ENCODE peak calls at places on chromosomes 1 and 21, in five cellular contexts. One of them, this sample, is unnamed.

GRCh38 chr1:206556748-206557635 is 49.7 kb downstream of the RASSF5 start:
- DNase-seq in stimulated activated CD8-positive, alpha-beta memory T cell treated with anti-CD3 and anti-CD28 coated beads, Interleukin-2, amount 100 ng/mL, for 48 hours: peak; percentile 88
- DNase-seq in MV-4-11: peak; percentile 89
- DNase-seq in AG20443: peak; percentile 73
- DNase-seq in CD4-positive, alpha-beta T cell: peak; percentile 81
- DNase-seq in this sample: peak; percentile 31

GRCh38 chr1:224065455-224065854 is 48.5 kb upstream of the FBXO28 start:
- DNase-seq in stimulated activated CD8-positive, alpha-beta memory T cell treated with anti-CD3 and anti-CD28 coated beads, Interleukin-2, amount 100 ng/mL, for 48 hours: no peak
- DNase-seq in MV-4-11: no peak
- DNase-seq in AG20443: peak; percentile 28
- DNase-seq in CD4-positive, alpha-beta T cell: no peak
- DNase-seq in this sample: peak; percentile 48

GRCh38 chr1:212288614-212289013 is 3.4 kb downstream of the PPP2R5A start:
- DNase-seq in stimulated activated CD8-positive, alpha-beta memory T cell treated with anti-CD3 and anti-CD28 coated beads, Interleukin-2, amount 100 ng/mL, for 48 hours: no peak
- DNase-seq in MV-4-11: no peak
- DNase-seq in AG20443: no peak
- DNase-seq in CD4-positive, alpha-beta T cell: no peak
- DNase-seq in this sample: peak; percentile 43

GRCh38 chr1:14759843-14760242 is 161.4 kb downstream of the KAZN start:
- DNase-seq in stimulated activated CD8-positive, alpha-beta memory T cell treated with anti-CD3 and anti-CD28 coated beads, Interleukin-2, amount 100 ng/mL, for 48 hours: no peak
- DNase-seq in MV-4-11: no peak
- DNase-seq in AG20443: no peak
- DNase-seq in CD4-positive, alpha-beta T cell: no peak
- DNase-seq in this sample: no peak

GRCh38 chr1:17874665-17875064 is 119.5 kb downstream of the ACTL8 start:
- DNase-seq in stimulated activated CD8-positive, alpha-beta memory T cell treated with anti-CD3 and anti-CD28 coated beads, Interleukin-2, amount 100 ng/mL, for 48 hours: no peak
- DNase-seq in MV-4-11: no peak
- DNase-seq in AG20443: peak; percentile 86
- DNase-seq in CD4-positive, alpha-beta T cell: no peak
- DNase-seq in this sample: peak; percentile 78

GRCh38 chr1:209607102-209607794 is 23.7 kb downstream of the CAMK1G start:
- DNase-seq in stimulated activated CD8-positive, alpha-beta memory T cell treated with anti-CD3 and anti-CD28 coated beads, Interleukin-2, amount 100 ng/mL, for 48 hours: no peak
- DNase-seq in MV-4-11: no peak
- DNase-seq in AG20443: peak; percentile 55
- DNase-seq in CD4-positive, alpha-beta T cell: no peak
- DNase-seq in this sample: no peak

GRCh38 chr1:87744763-87745162 is 416.1 kb downstream of the LMO4 start:
- DNase-seq in stimulated activated CD8-positive, alpha-beta memory T cell treated with anti-CD3 and anti-CD28 coated beads, Interleukin-2, amount 100 ng/mL, for 48 hours: no peak
- DNase-seq in MV-4-11: no peak
- DNase-seq in AG20443: no peak
- DNase-seq in CD4-positive, alpha-beta T cell: no peak
- DNase-seq in this sample: no peak

GRCh38 chr1:25520446-25521061 is 22.9 kb upstream of the LDLRAP1 start:
- DNase-seq in stimulated activated CD8-positive, alpha-beta memory T cell treated with anti-CD3 and anti-CD28 coated beads, Interleukin-2, amount 100 ng/mL, for 48 hours: peak; percentile 56
- DNase-seq in MV-4-11: peak; percentile 42
- DNase-seq in AG20443: peak; percentile 68
- DNase-seq in CD4-positive, alpha-beta T cell: peak; percentile 67
- DNase-seq in this sample: peak; percentile 81

GRCh38 chr1:5973771-5974170 is 18.5 kb downstream of the NPHP4 start:
- DNase-seq in stimulated activated CD8-positive, alpha-beta memory T cell treated with anti-CD3 and anti-CD28 coated beads, Interleukin-2, amount 100 ng/mL, for 48 hours: no peak
- DNase-seq in MV-4-11: no peak
- DNase-seq in AG20443: peak; percentile 59
- DNase-seq in CD4-positive, alpha-beta T cell: no peak
- DNase-seq in this sample: no peak

GRCh38 chr1:117128323-117129079 is 7.0 kb upstream of the TRIM45 start:
- DNase-seq in stimulated activated CD8-positive, alpha-beta memory T cell treated with anti-CD3 and anti-CD28 coated beads, Interleukin-2, amount 100 ng/mL, for 48 hours: no peak
- DNase-seq in MV-4-11: peak; percentile 4
- DNase-seq in AG20443: peak; percentile 56
- DNase-seq in CD4-positive, alpha-beta T cell: no peak
- DNase-seq in this sample: peak; percentile 75

GRCh38 chr1:111204211-111204883 is 3.9 kb upstream of the DENND2D start:
- DNase-seq in stimulated activated CD8-positive, alpha-beta memory T cell treated with anti-CD3 and anti-CD28 coated beads, Interleukin-2, amount 100 ng/mL, for 48 hours: peak; percentile 51
- DNase-seq in MV-4-11: peak; percentile 37
- DNase-seq in AG20443: peak; percentile 61
- DNase-seq in CD4-positive, alpha-beta T cell: peak; percentile 51
- DNase-seq in this sample: no peak

GRCh38 chr1:17661546-17662157 is 93.5 kb upstream of the ACTL8 start:
- DNase-seq in stimulated activated CD8-positive, alpha-beta memory T cell treated with anti-CD3 and anti-CD28 coated beads, Interleukin-2, amount 100 ng/mL, for 48 hours: peak; percentile 54
- DNase-seq in MV-4-11: peak; percentile 25
- DNase-seq in AG20443: peak; percentile 86
- DNase-seq in CD4-positive, alpha-beta T cell: peak; percentile 41
- DNase-seq in this sample: peak; percentile 61

GRCh38 chr1:218880484-218881060 is 293.1 kb upstream of the LYPLAL1 start:
- DNase-seq in stimulated activated CD8-positive, alpha-beta memory T cell treated with anti-CD3 and anti-CD28 coated beads, Interleukin-2, amount 100 ng/mL, for 48 hours: no peak
- DNase-seq in MV-4-11: no peak
- DNase-seq in AG20443: no peak
- DNase-seq in CD4-positive, alpha-beta T cell: no peak
- DNase-seq in this sample: peak; percentile 64

GRCh38 chr21:35204850-35205564 is 155.9 kb upstream of the RUNX1 start:
- DNase-seq in stimulated activated CD8-positive, alpha-beta memory T cell treated with anti-CD3 and anti-CD28 coated beads, Interleukin-2, amount 100 ng/mL, for 48 hours: no peak
- DNase-seq in MV-4-11: peak; percentile 78
- DNase-seq in AG20443: peak; percentile 80
- DNase-seq in CD4-positive, alpha-beta T cell: no peak
- DNase-seq in this sample: peak; percentile 98

GRCh38 chr1:232137066-232137465 is 492.9 kb downstream of the SIPA1L2 start:
- DNase-seq in stimulated activated CD8-positive, alpha-beta memory T cell treated with anti-CD3 and anti-CD28 coated beads, Interleukin-2, amount 100 ng/mL, for 48 hours: no peak
- DNase-seq in MV-4-11: no peak
- DNase-seq in AG20443: no peak
- DNase-seq in CD4-positive, alpha-beta T cell: no peak
- DNase-seq in this sample: no peak

GRCh38 chr1:116911779-116912469 is 2.2 kb downstream of the PTGFRN start:
- DNase-seq in stimulated activated CD8-positive, alpha-beta memory T cell treated with anti-CD3 and anti-CD28 coated beads, Interleukin-2, amount 100 ng/mL, for 48 hours: no peak
- DNase-seq in MV-4-11: no peak
- DNase-seq in AG20443: no peak
- DNase-seq in CD4-positive, alpha-beta T cell: no peak
- DNase-seq in this sample: peak; percentile 34

GRCh38 chr1:1703796-1704195 is 11.2 kb upstream of the SLC35E2B start:
- DNase-seq in stimulated activated CD8-positive, alpha-beta memory T cell treated with anti-CD3 and anti-CD28 coated beads, Interleukin-2, amount 100 ng/mL, for 48 hours: no peak
- DNase-seq in MV-4-11: no peak
- DNase-seq in AG20443: no peak
- DNase-seq in CD4-positive, alpha-beta T cell: no peak
- DNase-seq in this sample: no peak

GRCh38 chr1:116710326-116711060 is 43.0 kb upstream of the IGSF3 start:
- DNase-seq in stimulated activated CD8-positive, alpha-beta memory T cell treated with anti-CD3 and anti-CD28 coated beads, Interleukin-2, amount 100 ng/mL, for 48 hours: no peak
- DNase-seq in MV-4-11: no peak
- DNase-seq in AG20443: no peak
- DNase-seq in CD4-positive, alpha-beta T cell: no peak
- DNase-seq in this sample: no peak

GRCh38 chr1:3186526-3186921 is 117.5 kb downstream of the PRDM16 start:
- DNase-seq in stimulated activated CD8-positive, alpha-beta memory T cell treated with anti-CD3 and anti-CD28 coated beads, Interleukin-2, amount 100 ng/mL, for 48 hours: no peak
- DNase-seq in MV-4-11: no peak
- DNase-seq in AG20443: peak; percentile 45
- DNase-seq in CD4-positive, alpha-beta T cell: no peak
- DNase-seq in this sample: peak; percentile 18

GRCh38 chr1:86774305-86775304 is 70.2 kb downstream of the SH3GLB1 start:
- DNase-seq in stimulated activated CD8-positive, alpha-beta memory T cell treated with anti-CD3 and anti-CD28 coated beads, Interleukin-2, amount 100 ng/mL, for 48 hours: peak; percentile 30
- DNase-seq in MV-4-11: peak; percentile 97
- DNase-seq in AG20443: peak; percentile 67
- DNase-seq in CD4-positive, alpha-beta T cell: no peak
- DNase-seq in this sample: peak; percentile 96

GRCh38 chr21:15023782-15024181 is 41.0 kb downstream of the NRIP1 start:
- DNase-seq in stimulated activated CD8-positive, alpha-beta memory T cell treated with anti-CD3 and anti-CD28 coated beads, Interleukin-2, amount 100 ng/mL, for 48 hours: no peak
- DNase-seq in MV-4-11: no peak
- DNase-seq in AG20443: no peak
- DNase-seq in CD4-positive, alpha-beta T cell: no peak
- DNase-seq in this sample: no peak

GRCh38 chr1:87560137-87560536 is 231.5 kb downstream of the LMO4 start:
- DNase-seq in stimulated activated CD8-positive, alpha-beta memory T cell treated with anti-CD3 and anti-CD28 coated beads, Interleukin-2, amount 100 ng/mL, for 48 hours: no peak
- DNase-seq in MV-4-11: no peak
- DNase-seq in AG20443: no peak
- DNase-seq in CD4-positive, alpha-beta T cell: no peak
- DNase-seq in this sample: no peak

GRCh38 chr1:208242829-208243521 is 1.2 kb downstream of the PLXNA2 start:
- DNase-seq in stimulated activated CD8-positive, alpha-beta memory T cell treated with anti-CD3 and anti-CD28 coated beads, Interleukin-2, amount 100 ng/mL, for 48 hours: no peak
- DNase-seq in MV-4-11: no peak
- DNase-seq in AG20443: peak; percentile 64
- DNase-seq in CD4-positive, alpha-beta T cell: no peak
- DNase-seq in this sample: no peak

GRCh38 chr1:23809751-23810171 is 9.2 kb upstream of the GALE start:
- DNase-seq in stimulated activated CD8-positive, alpha-beta memory T cell treated with anti-CD3 and anti-CD28 coated beads, Interleukin-2, amount 100 ng/mL, for 48 hours: peak; percentile 68
- DNase-seq in MV-4-11: peak; percentile 87
- DNase-seq in AG20443: peak; percentile 80
- DNase-seq in CD4-positive, alpha-beta T cell: peak; percentile 77
- DNase-seq in this sample: peak; percentile 74

GRCh38 chr1:21510885-21511578 is 1.8 kb downstream of the ALPL start:
- DNase-seq in stimulated activated CD8-positive, alpha-beta memory T cell treated with anti-CD3 and anti-CD28 coated beads, Interleukin-2, amount 100 ng/mL, for 48 hours: no peak
- DNase-seq in MV-4-11: no peak
- DNase-seq in AG20443: no peak
- DNase-seq in CD4-positive, alpha-beta T cell: no peak
- DNase-seq in this sample: no peak

GRCh38 chr21:45463871-45464270 is 58.9 kb downstream of the COL18A1 start:
- DNase-seq in stimulated activated CD8-positive, alpha-beta memory T cell treated with anti-CD3 and anti-CD28 coated beads, Interleukin-2, amount 100 ng/mL, for 48 hours: no peak
- DNase-seq in MV-4-11: no peak
- DNase-seq in AG20443: no peak
- DNase-seq in CD4-positive, alpha-beta T cell: no peak
- DNase-seq in this sample: no peak

GRCh38 chr1:204418174-204419063 is 6.8 kb upstream of the PPP1R15B start:
- DNase-seq in stimulated activated CD8-positive, alpha-beta memory T cell treated with anti-CD3 and anti-CD28 coated beads, Interleukin-2, amount 100 ng/mL, for 48 hours: no peak
- DNase-seq in MV-4-11: no peak
- DNase-seq in AG20443: no peak
- DNase-seq in CD4-positive, alpha-beta T cell: no peak
- DNase-seq in this sample: peak; percentile 41

GRCh38 chr1:26409191-26409751 is 1.3 kb upstream of the LIN28A start:
- DNase-seq in stimulated activated CD8-positive, alpha-beta memory T cell treated with anti-CD3 and anti-CD28 coated beads, Interleukin-2, amount 100 ng/mL, for 48 hours: no peak
- DNase-seq in MV-4-11: peak; percentile 18
- DNase-seq in AG20443: no peak
- DNase-seq in CD4-positive, alpha-beta T cell: no peak
- DNase-seq in this sample: peak; percentile 25

GRCh38 chr1:115068780-115069179 is 20.5 kb downstream of the TSPAN2 start:
- DNase-seq in stimulated activated CD8-positive, alpha-beta memory T cell treated with anti-CD3 and anti-CD28 coated beads, Interleukin-2, amount 100 ng/mL, for 48 hours: no peak
- DNase-seq in MV-4-11: no peak
- DNase-seq in AG20443: no peak
- DNase-seq in CD4-positive, alpha-beta T cell: no peak
- DNase-seq in this sample: no peak

GRCh38 chr1:202229376-202229775 is 35.8 kb downstream of the LGR6 start:
- DNase-seq in stimulated activated CD8-positive, alpha-beta memory T cell treated with anti-CD3 and anti-CD28 coated beads, Interleukin-2, amount 100 ng/mL, for 48 hours: no peak
- DNase-seq in MV-4-11: no peak
- DNase-seq in AG20443: no peak
- DNase-seq in CD4-positive, alpha-beta T cell: no peak
- DNase-seq in this sample: no peak

GRCh38 chr1:85617582-85618237 is 37.1 kb downstream of the CCN1 start:
- DNase-seq in stimulated activated CD8-positive, alpha-beta memory T cell treated with anti-CD3 and anti-CD28 coated beads, Interleukin-2, amount 100 ng/mL, for 48 hours: no peak
- DNase-seq in MV-4-11: no peak
- DNase-seq in AG20443: peak; percentile 70
- DNase-seq in CD4-positive, alpha-beta T cell: no peak
- DNase-seq in this sample: peak; percentile 34

GRCh38 chr21:39852021-39852721 is 15.1 kb upstream of the PCP4 start:
- DNase-seq in stimulated activated CD8-positive, alpha-beta memory T cell treated with anti-CD3 and anti-CD28 coated beads, Interleukin-2, amount 100 ng/mL, for 48 hours: no peak
- DNase-seq in MV-4-11: no peak
- DNase-seq in AG20443: no peak
- DNase-seq in CD4-positive, alpha-beta T cell: no peak
- DNase-seq in this sample: no peak

GRCh38 chr1:176843352-176844297 is 320.9 kb downstream of the ASTN1 start:
- DNase-seq in stimulated activated CD8-positive, alpha-beta memory T cell treated with anti-CD3 and anti-CD28 coated beads, Interleukin-2, amount 100 ng/mL, for 48 hours: no peak
- DNase-seq in MV-4-11: no peak
- DNase-seq in AG20443: peak; percentile 75
- DNase-seq in CD4-positive, alpha-beta T cell: no peak
- DNase-seq in this sample: peak; percentile 52

GRCh38 chr1:241883159-241883558 is 35.2 kb downstream of the EXO1 start:
- DNase-seq in stimulated activated CD8-positive, alpha-beta memory T cell treated with anti-CD3 and anti-CD28 coated beads, Interleukin-2, amount 100 ng/mL, for 48 hours: no peak
- DNase-seq in MV-4-11: no peak
- DNase-seq in AG20443: no peak
- DNase-seq in CD4-positive, alpha-beta T cell: no peak
- DNase-seq in this sample: no peak

GRCh38 chr1:63487336-63488065 is 35.5 kb downstream of the ITGB3BP start:
- DNase-seq in stimulated activated CD8-positive, alpha-beta memory T cell treated with anti-CD3 and anti-CD28 coated beads, Interleukin-2, amount 100 ng/mL, for 48 hours: no peak
- DNase-seq in MV-4-11: no peak
- DNase-seq in AG20443: no peak
- DNase-seq in CD4-positive, alpha-beta T cell: no peak
- DNase-seq in this sample: peak; percentile 45

GRCh38 chr1:211923065-211923464 is 92.5 kb upstream of the LPGAT1 start:
- DNase-seq in stimulated activated CD8-positive, alpha-beta memory T cell treated with anti-CD3 and anti-CD28 coated beads, Interleukin-2, amount 100 ng/mL, for 48 hours: no peak
- DNase-seq in MV-4-11: no peak
- DNase-seq in AG20443: no peak
- DNase-seq in CD4-positive, alpha-beta T cell: no peak
- DNase-seq in this sample: no peak

GRCh38 chr1:241674805-241675384 is 22.8 kb downstream of the WDR64 start:
- DNase-seq in stimulated activated CD8-positive, alpha-beta memory T cell treated with anti-CD3 and anti-CD28 coated beads, Interleukin-2, amount 100 ng/mL, for 48 hours: no peak
- DNase-seq in MV-4-11: no peak
- DNase-seq in AG20443: no peak
- DNase-seq in CD4-positive, alpha-beta T cell: no peak
- DNase-seq in this sample: no peak

GRCh38 chr1:155978973-155979429 is 654 bp upstream of the ARHGEF2 start:
- DNase-seq in stimulated activated CD8-positive, alpha-beta memory T cell treated with anti-CD3 and anti-CD28 coated beads, Interleukin-2, amount 100 ng/mL, for 48 hours: no peak
- DNase-seq in MV-4-11: peak; percentile 70
- DNase-seq in AG20443: no peak
- DNase-seq in CD4-positive, alpha-beta T cell: no peak
- DNase-seq in this sample: peak; percentile 28

GRCh38 chr1:221897312-221897711 is 155.4 kb upstream of the DUSP10 start:
- DNase-seq in stimulated activated CD8-positive, alpha-beta memory T cell treated with anti-CD3 and anti-CD28 coated beads, Interleukin-2, amount 100 ng/mL, for 48 hours: no peak
- DNase-seq in MV-4-11: peak; percentile 34
- DNase-seq in AG20443: peak; percentile 33
- DNase-seq in CD4-positive, alpha-beta T cell: no peak
- DNase-seq in this sample: peak; percentile 10

This sample was measured in fibroblast of pulmonary artery.